ENCODE peak calls at places on chromosomes 13 and 19, in four cellular contexts. One of them, this sample, is unnamed.

GRCh38 chr19:37218592-37218935 is 550 bp downstream of the ZNF383 start:
- DNase-seq in GM12878: peak; percentile 5
- DNase-seq in A549: no peak
- DNase-seq in K562: no peak
- DNase-seq in this sample: no peak

GRCh38 chr19:48511321-48511731 is 309 bp downstream of the LMTK3 start:
- DNase-seq in A549: no peak
- DNase-seq in K562: no peak
- DNase-seq in GM12878: no peak
- DNase-seq in this sample: no peak

GRCh38 chr19:42386974-42387707 is 3.0 kb downstream of the CNFN start:
- DNase-seq in K562: peak; percentile 87
- DNase-seq in GM12878: no peak
- DNase-seq in A549: peak; percentile 95
- DNase-seq in this sample: peak; percentile 63

GRCh38 chr13:41854758-41855157 is 106.2 kb downstream of the VWA8 start:
- DNase-seq in A549: no peak
- DNase-seq in GM12878: no peak
- DNase-seq in K562: no peak
- DNase-seq in this sample: no peak

GRCh38 chr19:18800636-18801035 is 9.5 kb upstream of the COMP start:
- DNase-seq in GM12878: no peak
- DNase-seq in A549: no peak
- DNase-seq in K562: no peak
- DNase-seq in this sample: no peak

GRCh38 chr19:44643605-44644390 is at the start of gene PVR:
- DNase-seq in K562: peak; percentile 76
- DNase-seq in GM12878: no peak
- DNase-seq in A549: peak; percentile 91
- DNase-seq in this sample: peak; percentile 50

GRCh38 chr19:5055457-5055776 is 86.5 kb downstream of the KDM4B start:
- DNase-seq in K562: no peak
- DNase-seq in A549: no peak
- DNase-seq in GM12878: no peak
- DNase-seq in this sample: no peak

GRCh38 chr13:33908111-33908510 is 90.2 kb downstream of the RFC3 start:
- DNase-seq in GM12878: no peak
- DNase-seq in K562: no peak
- DNase-seq in A549: no peak
- DNase-seq in this sample: no peak

GRCh38 chr13:110561335-110562033 is at the start of gene RAB20:
- DNase-seq in A549: peak; percentile 50
- DNase-seq in GM12878: no peak
- DNase-seq in K562: peak; percentile 90
- DNase-seq in this sample: peak; percentile 80

GRCh38 chr13:39918837-39919236 is 263.4 kb downstream of the COG6 start:
- DNase-seq in GM12878: no peak
- DNase-seq in A549: no peak
- DNase-seq in K562: no peak
- DNase-seq in this sample: no peak

GRCh38 chr13:94641432-94641941 is 39.8 kb downstream of the GPR180 start:
- DNase-seq in K562: no peak
- DNase-seq in A549: peak; percentile 7
- DNase-seq in GM12878: no peak
- DNase-seq in this sample: no peak

GRCh38 chr13:73681779-73682178 is 452.4 kb downstream of the KLF12 start:
- DNase-seq in GM12878: no peak
- DNase-seq in K562: no peak
- DNase-seq in A549: no peak
- DNase-seq in this sample: no peak

GRCh38 chr19:50326101-50326664 is 3.0 kb downstream of the KCNC3 start:
- DNase-seq in K562: no peak
- DNase-seq in GM12878: no peak
- DNase-seq in A549: no peak
- DNase-seq in this sample: no peak

GRCh38 chr19:34963531-34964406 is at the start of gene ZNF792:
- DNase-seq in GM12878: no peak
- DNase-seq in K562: peak; percentile 83
- DNase-seq in A549: peak; percentile 59
- DNase-seq in this sample: peak; percentile 56

GRCh38 chr13:109246001-109246400 is 540.4 kb downstream of the IRS2 start:
- DNase-seq in A549: no peak
- DNase-seq in K562: no peak
- DNase-seq in GM12878: no peak
- DNase-seq in this sample: no peak

GRCh38 chr13:46179576-46180368 is 2.2 kb downstream of the LCP1 start:
- DNase-seq in K562: peak; percentile 44
- DNase-seq in A549: no peak
- DNase-seq in GM12878: no peak
- DNase-seq in this sample: no peak

GRCh38 chr19:49896863-49897621 is at the start of gene IL4I1:
- DNase-seq in A549: no peak
- DNase-seq in GM12878: peak; percentile 96
- DNase-seq in K562: no peak
- DNase-seq in this sample: no peak

GRCh38 chr13:102907016-102907756 is 61.4 kb downstream of the ERCC5 start:
- DNase-seq in GM12878: peak; percentile 25
- DNase-seq in A549: no peak
- DNase-seq in K562: no peak
- DNase-seq in this sample: no peak

GRCh38 chr19:36140289-36141038 is 598 bp downstream of the CAPNS1 start:
- DNase-seq in GM12878: no peak
- DNase-seq in A549: peak; percentile 89
- DNase-seq in K562: peak; percentile 59
- DNase-seq in this sample: peak; percentile 53

GRCh38 chr19:17627921-17628320 is 60.2 kb downstream of the UNC13A start:
- DNase-seq in GM12878: no peak
- DNase-seq in A549: no peak
- DNase-seq in K562: no peak
- DNase-seq in this sample: no peak

GRCh38 chr13:60617863-60618733 is 221.1 kb downstream of the TDRD3 start:
- DNase-seq in K562: no peak
- DNase-seq in A549: peak; percentile 10
- DNase-seq in GM12878: no peak
- DNase-seq in this sample: peak; percentile 32

GRCh38 chr19:28531979-28532378 is 681.0 kb downstream of the UQCRFS1 start:
- DNase-seq in K562: no peak
- DNase-seq in GM12878: no peak
- DNase-seq in A549: no peak
- DNase-seq in this sample: no peak

GRCh38 chr19:4870025-4870700 is 2.7 kb upstream of the PLIN3 start:
- DNase-seq in K562: peak; percentile 78
- DNase-seq in GM12878: no peak
- DNase-seq in A549: peak; percentile 93
- DNase-seq in this sample: peak; percentile 98

GRCh38 chr19:18832331-18833140 is 777 bp downstream of the UPF1 start:
- DNase-seq in GM12878: no peak
- DNase-seq in A549: peak; percentile 32
- DNase-seq in K562: peak; percentile 61
- DNase-seq in this sample: peak; percentile 46

GRCh38 chr19:20167020-20167644 is at the start of gene ZNF486:
- DNase-seq in A549: peak; percentile 4
- DNase-seq in GM12878: no peak
- DNase-seq in K562: peak; percentile 24
- DNase-seq in this sample: peak; percentile 80

GRCh38 chr19:35845215-35846037 is 6.9 kb downstream of the NPHS1 start:
- DNase-seq in GM12878: no peak
- DNase-seq in K562: peak; percentile 94
- DNase-seq in A549: peak; percentile 84
- DNase-seq in this sample: peak; percentile 37

GRCh38 chr13:40070357-40070756 is 414.9 kb downstream of the COG6 start:
- DNase-seq in A549: no peak
- DNase-seq in GM12878: no peak
- DNase-seq in K562: no peak
- DNase-seq in this sample: no peak

GRCh38 chr19:46812898-46813569 is 24.6 kb upstream of the SLC1A5 start:
- DNase-seq in K562: peak; percentile 40
- DNase-seq in A549: no peak
- DNase-seq in GM12878: no peak
- DNase-seq in this sample: peak; percentile 26

GRCh38 chr19:46809534-46810272 is 21.3 kb upstream of the SLC1A5 start:
- DNase-seq in GM12878: no peak
- DNase-seq in A549: no peak
- DNase-seq in K562: no peak
- DNase-seq in this sample: no peak

GRCh38 chr19:46815833-46816627 is 27.6 kb upstream of the SLC1A5 start:
- DNase-seq in K562: no peak
- DNase-seq in GM12878: no peak
- DNase-seq in A549: no peak
- DNase-seq in this sample: peak; percentile 67

GRCh38 chr19:46818812-46819211 is 30.4 kb upstream of the SLC1A5 start:
- DNase-seq in A549: peak; percentile 69
- DNase-seq in K562: peak; percentile 48
- DNase-seq in GM12878: no peak
- DNase-seq in this sample: peak; percentile 63

GRCh38 chr19:46813570-46814358 is 25.4 kb upstream of the SLC1A5 start:
- DNase-seq in GM12878: no peak
- DNase-seq in K562: peak; percentile 38
- DNase-seq in A549: peak; percentile 84
- DNase-seq in this sample: peak; percentile 56
- TF ChIP-seq MYC in GM12878: no peak
- TF ChIP-seq MYC in K562: no peak
- TF ChIP-seq MYC in A549: no peak
- TF ChIP-seq MYC in this sample: no peak

DNA sequence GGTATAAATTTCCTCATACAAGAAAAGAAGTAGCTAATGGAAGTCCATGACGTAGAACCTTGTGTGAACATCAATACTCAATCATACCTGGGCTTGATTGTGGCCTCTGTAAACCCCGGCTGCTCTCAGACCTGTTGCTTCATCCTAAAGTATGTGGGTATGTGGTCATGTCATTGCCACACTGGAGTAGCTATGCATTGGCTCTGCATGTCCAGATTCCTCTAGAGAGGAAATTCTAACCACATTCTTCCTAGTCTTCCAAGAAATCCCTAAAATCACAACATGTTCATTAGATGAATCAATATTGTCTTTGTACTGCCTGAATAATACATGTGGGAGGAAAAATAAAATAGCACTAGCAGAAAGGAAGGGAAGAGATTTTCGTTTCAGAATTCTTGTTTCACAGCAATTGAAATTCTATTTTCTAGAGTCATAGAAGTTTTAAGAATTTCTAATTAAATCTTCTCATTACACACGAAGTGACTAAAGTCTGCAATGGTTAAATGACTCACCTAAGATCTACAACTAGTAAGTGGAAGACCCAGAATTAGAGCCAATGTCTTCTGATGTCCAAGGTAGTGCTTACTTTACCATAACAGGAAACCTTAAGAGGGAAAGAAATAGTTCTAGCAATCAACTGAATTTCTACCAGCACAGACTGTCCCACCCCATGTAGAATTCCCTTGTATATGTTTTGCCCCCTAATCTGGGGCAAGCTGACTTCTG is 28.0 kb downstream of the RXFP2 start:
- DNase-seq in GM12878: no peak
- DNase-seq in A549: no peak
- DNase-seq in K562: no peak
- DNase-seq in this sample: no peak
- TF ChIP-seq BHLHE40 in GM12878: no peak
- TF ChIP-seq BHLHE40 in A549: no peak
- TF ChIP-seq BHLHE40 in K562: no peak
- TF ChIP-seq BHLHE40 in this sample: no peak

DNA sequence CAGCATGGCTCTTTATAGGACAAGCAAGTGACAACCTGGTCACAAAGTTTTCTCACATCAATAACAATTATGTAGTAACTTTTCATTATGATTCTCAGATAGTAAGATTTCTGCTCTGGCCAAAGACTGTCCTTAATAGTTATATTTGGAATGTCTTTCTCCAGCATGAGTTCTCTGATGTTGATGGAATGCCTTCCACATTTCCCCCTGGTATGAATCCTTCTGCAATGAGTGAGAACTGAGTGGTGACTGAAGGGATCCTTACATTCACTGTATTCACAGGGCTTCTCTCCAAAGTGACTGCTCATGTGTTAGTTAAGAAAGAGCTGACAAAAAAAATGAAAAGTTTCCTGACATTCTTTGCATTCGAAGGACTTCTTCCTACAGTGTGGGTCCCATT is 13.2 kb downstream of the ZNF550 start:
- DNase-seq in GM12878: no peak
- DNase-seq in A549: no peak
- DNase-seq in K562: no peak
- DNase-seq in this sample: no peak
- TF ChIP-seq MYC in GM12878: no peak
- TF ChIP-seq MYC in A549: no peak
- TF ChIP-seq MYC in K562: no peak
- TF ChIP-seq MYC in this sample: no peak

GRCh38 chr13:26019881-26020535 is 31.8 kb downstream of the SHISA2 start:
- DNase-seq in K562: no peak
- DNase-seq in GM12878: no peak
- DNase-seq in A549: no peak
- DNase-seq in this sample: no peak
- TF ChIP-seq BHLHE40 in K562: no peak
- TF ChIP-seq BHLHE40 in GM12878: no peak
- TF ChIP-seq BHLHE40 in A549: no peak
- TF ChIP-seq BHLHE40 in this sample: no peak